ENCODE peak calls at places on chromosomes 6 and 20, in four cellular contexts. P, C, H and G are unnamed samples.

GRCh38 chr6:53080813-53081212 is 15.6 kb downstream of the FBXO9 start:
- DNase-seq in H (no peak), C (no peak), P (no peak), G (no peak)

GRCh38 chr20:48194578-48194977 is 409.3 kb upstream of the SULF2 start:
- DNase-seq in C (no peak), P (no peak), H (no peak), G (no peak)

GRCh38 chr6:131917318-131917717 is 33.9 kb downstream of the CCN2 start:
- DNase-seq in H (no peak), P (no peak), C (no peak), G (no peak)

GRCh38 chr6:34476048-34476328 is 10.1 kb downstream of the PACSIN1 start:
- DNase-seq in P (no peak), C (no peak), H (no peak), G (no peak)

GRCh38 chr6:146027586-146028249 is 1.1 kb upstream of the GRM1 start:
- DNase-seq in P (no peak), H (no peak), C (no peak), G (no peak)

GRCh38 chr20:17594443-17594842 is 24.6 kb downstream of the DSTN start:
- DNase-seq in P (peak), C (no peak), H (no peak), G (no peak)

GRCh38 chr6:63214816-63215215 is 3.5 kb downstream of the FKBP1C start:
- DNase-seq in H (no peak), P (no peak), C (no peak), G (no peak)

GRCh38 chr20:14622796-14623195 is 285.4 kb upstream of the FLRT3 start:
- DNase-seq in C (no peak), P (no peak), H (no peak), G (no peak)

GRCh38 chr6:163147988-163148387 is 266.5 kb upstream of the QKI start:
- DNase-seq in C (no peak), H (no peak), P (peak), G (no peak)

GRCh38 chr6:167141667-167142432 is 15.9 kb downstream of the GPR31 start:
- DNase-seq in H (peak), P (peak), C (peak), G (peak)

GRCh38 chr20:41048475-41049242 is 20.0 kb downstream of the TOP1 start:
- DNase-seq in H (peak), C (no peak), P (no peak), G (no peak)

GRCh38 chr6:132465530-132466485 is 47.1 kb downstream of the STX7 start:
- DNase-seq in C (no peak), H (no peak), P (no peak), G (no peak)

GRCh38 chr6:22884441-22884840 is 315.1 kb downstream of the HDGFL1 start:
- DNase-seq in C (no peak), H (no peak), P (no peak), G (no peak)

GRCh38 chr20:12358006-12358654 is 440.4 kb downstream of the BTBD3 start:
- DNase-seq in C (no peak), P (peak), H (no peak), G (peak)

GRCh38 chr6:21396313-21396712 is 197.2 kb upstream of the SOX4 start:
- DNase-seq in P (no peak), H (no peak), C (no peak), G (no peak)

GRCh38 chr6:51167468-51167867 is 348.8 kb downstream of the TFAP2B start:
- DNase-seq in C (no peak), P (no peak), H (no peak), G (no peak)

GRCh38 chr6:39804666-39805065 is 12.5 kb downstream of the DAAM2 start:
- DNase-seq in C (no peak), H (no peak), P (peak), G (no peak)